ENCODE peak calls at places on chromosome 13, in five cellular contexts. One of them, this sample, is unnamed.

GRCh38 chr13:23161176-23161825 is 19.5 kb upstream of the SGCG start:
- DNase-seq in HCT116: no peak
- DNase-seq in GM03348: peak
- DNase-seq in stimulated activated CD8-positive, alpha-beta memory T cell treated with anti-CD3 and anti-CD28 coated beads, Interleukin-2, amount 100 ng/mL, for 48 hours: no peak
- DNase-seq in activated gamma-delta T cell: no peak
- DNase-seq in this sample: no peak

GRCh38 chr13:40376296-40376849 is 290.1 kb downstream of the FOXO1 start:
- DNase-seq in HCT116: no peak
- DNase-seq in GM03348: no peak
- DNase-seq in stimulated activated CD8-positive, alpha-beta memory T cell treated with anti-CD3 and anti-CD28 coated beads, Interleukin-2, amount 100 ng/mL, for 48 hours: no peak
- DNase-seq in activated gamma-delta T cell: no peak
- DNase-seq in this sample: no peak

GRCh38 chr13:86870388-86870966 is 800.7 kb upstream of the SLITRK5 start:
- DNase-seq in HCT116: no peak
- DNase-seq in GM03348: peak
- DNase-seq in stimulated activated CD8-positive, alpha-beta memory T cell treated with anti-CD3 and anti-CD28 coated beads, Interleukin-2, amount 100 ng/mL, for 48 hours: no peak
- DNase-seq in activated gamma-delta T cell: no peak
- DNase-seq in this sample: no peak

GRCh38 chr13:99191900-99192399 is 8.7 kb upstream of the UBAC2 start:
- DNase-seq in HCT116: no peak
- DNase-seq in GM03348: peak
- DNase-seq in stimulated activated CD8-positive, alpha-beta memory T cell treated with anti-CD3 and anti-CD28 coated beads, Interleukin-2, amount 100 ng/mL, for 48 hours: no peak
- DNase-seq in activated gamma-delta T cell: no peak
- DNase-seq in this sample: no peak

GRCh38 chr13:112737329-112737728 is 47.5 kb downstream of the ATP11A start:
- DNase-seq in HCT116: no peak
- DNase-seq in GM03348: no peak
- DNase-seq in stimulated activated CD8-positive, alpha-beta memory T cell treated with anti-CD3 and anti-CD28 coated beads, Interleukin-2, amount 100 ng/mL, for 48 hours: no peak
- DNase-seq in activated gamma-delta T cell: no peak
- DNase-seq in this sample: no peak

GRCh38 chr13:20550799-20551198 is 16.2 kb upstream of the IFT88 start:
- DNase-seq in HCT116: no peak
- DNase-seq in GM03348: no peak
- DNase-seq in stimulated activated CD8-positive, alpha-beta memory T cell treated with anti-CD3 and anti-CD28 coated beads, Interleukin-2, amount 100 ng/mL, for 48 hours: no peak
- DNase-seq in activated gamma-delta T cell: no peak
- DNase-seq in this sample: no peak

GRCh38 chr13:98050041-98050466 is 92.8 kb upstream of the FARP1 start:
- DNase-seq in HCT116: no peak
- DNase-seq in GM03348: no peak
- DNase-seq in stimulated activated CD8-positive, alpha-beta memory T cell treated with anti-CD3 and anti-CD28 coated beads, Interleukin-2, amount 100 ng/mL, for 48 hours: no peak
- DNase-seq in activated gamma-delta T cell: no peak
- DNase-seq in this sample: no peak

GRCh38 chr13:97974773-97975172 is 21.3 kb downstream of the IPO5 start:
- DNase-seq in HCT116: no peak
- DNase-seq in GM03348: peak
- DNase-seq in stimulated activated CD8-positive, alpha-beta memory T cell treated with anti-CD3 and anti-CD28 coated beads, Interleukin-2, amount 100 ng/mL, for 48 hours: no peak
- DNase-seq in activated gamma-delta T cell: no peak
- DNase-seq in this sample: no peak

GRCh38 chr13:98960331-98961203 is 17.3 kb downstream of the DOCK9 start:
- DNase-seq in HCT116: no peak
- DNase-seq in GM03348: no peak
- DNase-seq in stimulated activated CD8-positive, alpha-beta memory T cell treated with anti-CD3 and anti-CD28 coated beads, Interleukin-2, amount 100 ng/mL, for 48 hours: no peak
- DNase-seq in activated gamma-delta T cell: no peak
- DNase-seq in this sample: no peak

GRCh38 chr13:20363162-20363561 is 131.0 kb upstream of the GJB6 start:
- DNase-seq in HCT116: no peak
- DNase-seq in GM03348: no peak
- DNase-seq in stimulated activated CD8-positive, alpha-beta memory T cell treated with anti-CD3 and anti-CD28 coated beads, Interleukin-2, amount 100 ng/mL, for 48 hours: no peak
- DNase-seq in activated gamma-delta T cell: no peak
- DNase-seq in this sample: no peak

GRCh38 chr13:35471466-35472307 is 4.8 kb downstream of the MAB21L1 start:
- DNase-seq in HCT116: no peak
- DNase-seq in GM03348: peak
- DNase-seq in stimulated activated CD8-positive, alpha-beta memory T cell treated with anti-CD3 and anti-CD28 coated beads, Interleukin-2, amount 100 ng/mL, for 48 hours: no peak
- DNase-seq in activated gamma-delta T cell: no peak
- DNase-seq in this sample: no peak

GRCh38 chr13:26488236-26489028 is 69.1 kb upstream of the WASF3 start:
- DNase-seq in HCT116: no peak
- DNase-seq in GM03348: no peak
- DNase-seq in stimulated activated CD8-positive, alpha-beta memory T cell treated with anti-CD3 and anti-CD28 coated beads, Interleukin-2, amount 100 ng/mL, for 48 hours: no peak
- DNase-seq in activated gamma-delta T cell: no peak
- DNase-seq in this sample: no peak

GRCh38 chr13:49367640-49368431 is 76.0 kb downstream of the CAB39L start:
- DNase-seq in HCT116: no peak
- DNase-seq in GM03348: peak
- DNase-seq in stimulated activated CD8-positive, alpha-beta memory T cell treated with anti-CD3 and anti-CD28 coated beads, Interleukin-2, amount 100 ng/mL, for 48 hours: no peak
- DNase-seq in activated gamma-delta T cell: no peak
- DNase-seq in this sample: no peak

GRCh38 chr13:41224113-41225110 is 30.0 kb upstream of the KBTBD7 start:
- DNase-seq in HCT116: no peak
- DNase-seq in GM03348: peak
- DNase-seq in stimulated activated CD8-positive, alpha-beta memory T cell treated with anti-CD3 and anti-CD28 coated beads, Interleukin-2, amount 100 ng/mL, for 48 hours: no peak
- DNase-seq in activated gamma-delta T cell: no peak
- DNase-seq in this sample: no peak

GRCh38 chr13:111668451-111668850 is 348.0 kb downstream of the TEX29 start:
- DNase-seq in HCT116: no peak
- DNase-seq in GM03348: no peak
- DNase-seq in stimulated activated CD8-positive, alpha-beta memory T cell treated with anti-CD3 and anti-CD28 coated beads, Interleukin-2, amount 100 ng/mL, for 48 hours: no peak
- DNase-seq in activated gamma-delta T cell: no peak
- DNase-seq in this sample: no peak

GRCh38 chr13:65470781-65471180 is 1759.4 kb downstream of the PCDH9 start:
- DNase-seq in HCT116: no peak
- DNase-seq in GM03348: no peak
- DNase-seq in stimulated activated CD8-positive, alpha-beta memory T cell treated with anti-CD3 and anti-CD28 coated beads, Interleukin-2, amount 100 ng/mL, for 48 hours: no peak
- DNase-seq in activated gamma-delta T cell: no peak
- DNase-seq in this sample: no peak

GRCh38 chr13:36261011-36261410 is 36.6 kb downstream of the CCDC169 start:
- DNase-seq in HCT116: no peak
- DNase-seq in GM03348: no peak
- DNase-seq in stimulated activated CD8-positive, alpha-beta memory T cell treated with anti-CD3 and anti-CD28 coated beads, Interleukin-2, amount 100 ng/mL, for 48 hours: no peak
- DNase-seq in activated gamma-delta T cell: no peak
- DNase-seq in this sample: no peak

GRCh38 chr13:32838985-32839384 is 177.2 kb upstream of the KL start:
- DNase-seq in HCT116: no peak
- DNase-seq in GM03348: no peak
- DNase-seq in stimulated activated CD8-positive, alpha-beta memory T cell treated with anti-CD3 and anti-CD28 coated beads, Interleukin-2, amount 100 ng/mL, for 48 hours: no peak
- DNase-seq in activated gamma-delta T cell: no peak
- DNase-seq in this sample: no peak

GRCh38 chr13:23554000-23554399 is 16.2 kb upstream of the TNFRSF19 start:
- DNase-seq in HCT116: peak
- DNase-seq in GM03348: peak
- DNase-seq in stimulated activated CD8-positive, alpha-beta memory T cell treated with anti-CD3 and anti-CD28 coated beads, Interleukin-2, amount 100 ng/mL, for 48 hours: no peak
- DNase-seq in activated gamma-delta T cell: no peak
- DNase-seq in this sample: no peak

GRCh38 chr13:21053231-21053630 is 8.2 kb downstream of the LATS2 start:
- DNase-seq in HCT116: no peak
- DNase-seq in GM03348: no peak
- DNase-seq in stimulated activated CD8-positive, alpha-beta memory T cell treated with anti-CD3 and anti-CD28 coated beads, Interleukin-2, amount 100 ng/mL, for 48 hours: no peak
- DNase-seq in activated gamma-delta T cell: no peak
- DNase-seq in this sample: no peak

GRCh38 chr13:47250141-47250540 is 353.3 kb upstream of the HTR2A start:
- DNase-seq in HCT116: no peak
- DNase-seq in GM03348: peak
- DNase-seq in stimulated activated CD8-positive, alpha-beta memory T cell treated with anti-CD3 and anti-CD28 coated beads, Interleukin-2, amount 100 ng/mL, for 48 hours: no peak
- DNase-seq in activated gamma-delta T cell: no peak
- DNase-seq in this sample: no peak

GRCh38 chr13:46759861-46760260 is 37.1 kb downstream of the ESD start:
- DNase-seq in HCT116: no peak
- DNase-seq in GM03348: peak
- DNase-seq in stimulated activated CD8-positive, alpha-beta memory T cell treated with anti-CD3 and anti-CD28 coated beads, Interleukin-2, amount 100 ng/mL, for 48 hours: no peak
- DNase-seq in activated gamma-delta T cell: no peak
- DNase-seq in this sample: no peak

GRCh38 chr13:66618702-66619101 is 611.4 kb downstream of the PCDH9 start:
- DNase-seq in HCT116: peak
- DNase-seq in GM03348: peak
- DNase-seq in stimulated activated CD8-positive, alpha-beta memory T cell treated with anti-CD3 and anti-CD28 coated beads, Interleukin-2, amount 100 ng/mL, for 48 hours: no peak
- DNase-seq in activated gamma-delta T cell: no peak
- DNase-seq in this sample: no peak

GRCh38 chr13:44575741-44576395 is at the start of gene TSC22D1:
- DNase-seq in HCT116: no peak
- DNase-seq in GM03348: peak
- DNase-seq in stimulated activated CD8-positive, alpha-beta memory T cell treated with anti-CD3 and anti-CD28 coated beads, Interleukin-2, amount 100 ng/mL, for 48 hours: peak
- DNase-seq in activated gamma-delta T cell: peak
- DNase-seq in this sample: peak

GRCh38 chr13:52449323-52450011 is 967 bp downstream of the VPS36 start:
- DNase-seq in HCT116: no peak
- DNase-seq in GM03348: no peak
- DNase-seq in stimulated activated CD8-positive, alpha-beta memory T cell treated with anti-CD3 and anti-CD28 coated beads, Interleukin-2, amount 100 ng/mL, for 48 hours: no peak
- DNase-seq in activated gamma-delta T cell: no peak
- DNase-seq in this sample: no peak

GRCh38 chr13:100208002-100208401 is 119.1 kb downstream of the PCCA start:
- DNase-seq in HCT116: no peak
- DNase-seq in GM03348: no peak
- DNase-seq in stimulated activated CD8-positive, alpha-beta memory T cell treated with anti-CD3 and anti-CD28 coated beads, Interleukin-2, amount 100 ng/mL, for 48 hours: no peak
- DNase-seq in activated gamma-delta T cell: no peak
- DNase-seq in this sample: no peak

GRCh38 chr13:97254809-97255208 is 32.7 kb downstream of the MBNL2 start:
- DNase-seq in HCT116: peak
- DNase-seq in GM03348: no peak
- DNase-seq in stimulated activated CD8-positive, alpha-beta memory T cell treated with anti-CD3 and anti-CD28 coated beads, Interleukin-2, amount 100 ng/mL, for 48 hours: no peak
- DNase-seq in activated gamma-delta T cell: no peak
- DNase-seq in this sample: no peak

GRCh38 chr13:100315522-100315921 is 226.6 kb downstream of the PCCA start:
- DNase-seq in HCT116: no peak
- DNase-seq in GM03348: no peak
- DNase-seq in stimulated activated CD8-positive, alpha-beta memory T cell treated with anti-CD3 and anti-CD28 coated beads, Interleukin-2, amount 100 ng/mL, for 48 hours: no peak
- DNase-seq in activated gamma-delta T cell: no peak
- DNase-seq in this sample: no peak

This sample was measured in left ventricle myocardium superior.